ENCODE peak calls at places on chromosomes 12 and 14, in five cellular contexts. B, U, A, Q and O are unnamed samples.
A peak's percentile ranks its signal among the peaks of the same experiment; 100 is the strongest.

GRCh38 chr14:69711065-69711464 is 55.9 kb upstream of the SRSF5 start:
- DNase-seq in Q (peak; percentile 47), A (no peak), B (no peak), U (peak; percentile 63), O (no peak)

GRCh38 chr14:70780396-70781075 is 28.8 kb downstream of the MAP3K9 start:
- DNase-seq in U (no peak), B (no peak), A (no peak), Q (no peak), O (no peak)

GRCh38 chr14:75568791-75569190 is 9.6 kb upstream of the FLVCR2 start:
- DNase-seq in B (no peak), A (no peak), Q (no peak), U (no peak), O (no peak)

GRCh38 chr12:6928703-6929407 is 1.1 kb downstream of the ATN1 start:
- DNase-seq in U (no peak), A (no peak), B (no peak), Q (no peak), O (no peak)

GRCh38 chr12:124527861-124528561 is 39.4 kb downstream of the NCOR2 start:
- DNase-seq in A (no peak), U (no peak), B (no peak), Q (no peak), O (no peak)

GRCh38 chr14:33477752-33478151 is 473.1 kb downstream of the EGLN3 start:
- DNase-seq in A (no peak), B (no peak), U (no peak), Q (no peak), O (no peak)

GRCh38 chr12:15796493-15797141 is 7.4 kb upstream of the EPS8 start:
- DNase-seq in B (peak; percentile 62), U (no peak), A (no peak), Q (no peak), O (no peak)

GRCh38 chr14:53306926-53307325 is 153.8 kb upstream of the DDHD1 start:
- DNase-seq in U (no peak), Q (peak; percentile 31), B (no peak), A (no peak), O (no peak)

GRCh38 chr12:17527021-17527420 is 563.0 kb downstream of the RERGL start:
- DNase-seq in U (no peak), Q (no peak), A (no peak), B (no peak), O (no peak)

GRCh38 chr14:93537962-93538361 is 107.2 kb downstream of the UNC79 start:
- DNase-seq in Q (no peak), A (no peak), U (no peak), B (no peak), O (no peak)

GRCh38 chr14:52067873-52068740 is 752 bp downstream of the NID2 start:
- DNase-seq in Q (peak; percentile 43), U (peak; percentile 32), B (no peak), A (peak; percentile 13), O (no peak)

GRCh38 chr14:102218688-102219087 is 79.0 kb downstream of the WDR20 start:
- DNase-seq in B (no peak), Q (no peak), U (no peak), A (no peak), O (no peak)

GRCh38 chr12:52796429-52796794 is 495 bp upstream of the KRT3 start:
- DNase-seq in Q (no peak), B (no peak), U (no peak), A (no peak), O (no peak)

GRCh38 chr12:108686753-108687152 is 44.6 kb downstream of the CORO1C start:
- DNase-seq in B (no peak), A (no peak), U (peak; percentile 46), Q (no peak), O (no peak)

GRCh38 chr14:68190032-68190431 is 370.5 kb downstream of the RAD51B start:
- DNase-seq in Q (no peak), A (no peak), U (no peak), B (no peak), O (no peak)

GRCh38 chr12:40474630-40475029 is 217.6 kb upstream of the CNTN1 start:
- DNase-seq in Q (no peak), U (no peak), A (no peak), B (no peak), O (no peak)

GRCh38 chr14:86714575-86714974 is 1184.6 kb downstream of the FLRT2 start:
- DNase-seq in Q (no peak), A (no peak), B (no peak), U (no peak), O (no peak)

GRCh38 chr12:12823308-12823707 is 10.2 kb downstream of the DDX47 start:
- DNase-seq in A (no peak), Q (no peak), U (no peak), B (no peak), O (no peak)

GRCh38 chr14:57068511-57068910 is 200.2 kb downstream of the EXOC5 start:
- DNase-seq in U (no peak), B (no peak), Q (no peak), A (no peak), O (no peak)

GRCh38 chr12:3972576-3972975 is 99.4 kb upstream of the PARP11 start:
- DNase-seq in U (no peak), B (no peak), A (no peak), Q (no peak), O (no peak)

GRCh38 chr14:104604461-104605449 is at the start of gene TMEM179:
- DNase-seq in B (no peak), A (no peak), Q (no peak), U (no peak), O (peak; percentile 18)

GRCh38 chr12:15550778-15551177 is 228.5 kb downstream of the PTPRO start:
- DNase-seq in B (no peak), A (no peak), U (no peak), Q (no peak), O (no peak)

GRCh38 chr14:56195727-56196126 is 77.5 kb downstream of the PELI2 start:
- DNase-seq in A (no peak), B (no peak), Q (no peak), U (no peak), O (no peak)

GRCh38 chr12:13102481-13103195 is 829 bp downstream of the GSG1 start:
- DNase-seq in A (no peak), B (no peak), Q (no peak), U (no peak), O (no peak)

GRCh38 chr14:79278798-79279644 is 932.3 kb downstream of the DIO2 start:
- DNase-seq in Q (peak; percentile 81), U (peak; percentile 47), B (no peak), A (peak; percentile 33), O (peak; percentile 80)

GRCh38 chr12:39646963-39647362 is 27.4 kb upstream of the ABCD2 start:
- DNase-seq in U (no peak), A (no peak), Q (no peak), B (no peak), O (no peak)

GRCh38 chr14:95500772-95501401 is 15.6 kb downstream of the SYNE3 start:
- DNase-seq in A (no peak), Q (peak; percentile 61), U (peak; percentile 79), B (no peak), O (no peak)

GRCh38 chr14:95498622-95499353 is 17.7 kb downstream of the SYNE3 start:
- DNase-seq in U (no peak), Q (no peak), B (no peak), A (no peak), O (no peak)

GRCh38 chr14:95502381-95502950 is 14.0 kb downstream of the SYNE3 start:
- DNase-seq in B (no peak), Q (no peak), U (no peak), A (no peak), O (no peak)

GRCh38 chr14:95499354-95499750 is 17.1 kb downstream of the SYNE3 start:
- DNase-seq in B (no peak), U (no peak), A (no peak), Q (no peak), O (no peak)

GRCh38 chr14:95500201-95500681 is 16.2 kb downstream of the SYNE3 start:
- DNase-seq in B (no peak), U (no peak), A (no peak), Q (no peak), O (no peak)
- H3K4me1 ChIP-seq in B (peaks cover 15% of the 10 kb centered on the region), U (peaks cover 24% of the 10 kb centered on the region), A (peaks cover 9% of the 10 kb centered on the region), Q (peaks cover 6% of the 10 kb centered on the region), O (no peaks in the 10 kb centered on the region)

DNA sequence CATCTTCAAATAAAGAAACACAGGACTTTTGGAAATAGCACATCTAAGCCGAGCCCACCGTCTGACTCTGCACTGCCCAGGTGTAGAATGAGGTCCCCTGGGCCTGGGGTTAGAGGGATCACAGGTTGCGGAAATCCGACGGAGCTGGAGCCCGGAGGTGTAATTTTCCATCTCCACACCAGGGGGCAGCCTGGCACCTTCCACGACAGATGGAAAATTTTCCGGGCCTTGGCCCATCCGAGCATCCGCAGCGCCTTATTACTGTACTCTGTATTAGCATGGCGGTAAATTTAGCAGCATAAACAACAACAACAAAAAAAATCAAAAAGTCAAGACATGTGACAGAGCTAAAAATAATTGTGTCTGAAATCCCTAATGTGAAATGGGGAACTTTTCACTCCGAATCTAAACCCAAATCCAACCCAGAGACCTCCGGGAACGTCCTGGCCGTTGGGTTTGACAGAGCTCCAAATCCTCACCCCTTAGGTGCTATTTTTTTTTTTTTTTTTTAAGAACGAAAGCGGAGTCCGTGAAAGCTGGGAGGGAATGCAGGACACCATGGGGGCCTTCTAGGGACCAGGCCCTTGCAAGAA is 93.9 kb downstream of the KSR2 start:
- DNase-seq in Q (peak; percentile 19), B (peak; percentile 57), U (peak; percentile 62), A (peak; percentile 62), O (peak; percentile 43)
- H3K4me3 ChIP-seq in Q (no peak overlapping the region), B (no peak overlapping the region), U (no peak overlapping the region), A (no peak overlapping the region), O (no peak overlapping the region)

DNA sequence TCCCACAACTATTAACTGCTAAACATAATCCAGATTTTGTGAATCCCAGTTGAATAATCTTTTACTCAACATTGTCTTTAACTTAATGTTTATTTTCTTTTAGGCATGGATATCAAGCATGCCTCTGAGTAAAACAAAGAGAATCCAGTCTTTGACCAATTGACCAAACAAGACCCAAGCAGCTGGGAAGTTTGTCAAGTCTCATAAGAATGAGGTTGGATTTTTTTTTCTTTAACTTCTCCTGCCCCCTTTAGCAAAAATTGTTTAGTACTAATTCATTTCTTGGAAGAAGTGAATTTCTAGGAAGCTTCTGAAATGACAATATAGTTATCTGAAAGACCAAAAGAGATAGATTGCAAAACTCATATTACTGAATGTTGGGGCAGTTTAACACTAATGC is 89.9 kb downstream of the OTOGL start:
- DNase-seq in A (no peak), B (no peak), Q (no peak), U (no peak), O (no peak)
- H3K4me1 ChIP-seq in A (peaks cover 3% of the 10 kb centered on the region), B (peaks cover 20% of the 10 kb centered on the region), Q (no peaks in the 10 kb centered on the region), U (peaks cover 30% of the 10 kb centered on the region), O (peaks cover 1% of the 10 kb centered on the region)

GRCh38 chr12:69900720-69901131 is 75.7 kb downstream of the MYRFL start:
- DNase-seq in B (peak; percentile 45), U (peak; percentile 65), A (peak; percentile 31), Q (peak; percentile 69), O (no peak)
- H3K4me3 ChIP-seq in B (no peak overlapping the region), U (no peak overlapping the region), A (no peak overlapping the region), Q (no peak overlapping the region), O (no peak overlapping the region)

GRCh38 chr12:57165741-57166140 is 18.3 kb upstream of the LRP1-AS start:
- DNase-seq in U (no peak), A (peak; percentile 96), B (peak; percentile 36), Q (no peak), O (no peak)
- H3K4me1 ChIP-seq in U (no peaks in the 10 kb centered on the region), A (peaks cover 35% of the 10 kb centered on the region), B (peaks cover 31% of the 10 kb centered on the region), Q (no peaks in the 10 kb centered on the region), O (no peaks in the 10 kb centered on the region)